ENCODE peak calls at places on chromosome 12, in six cellular contexts. One of them, this sample, is unnamed.

GRCh38 chr12:46557539-46558373 is 185.2 kb upstream of the SLC38A2 start:
- DNase-seq in A549: no peak
- DNase-seq in dorsolateral prefrontal cortex: no peak
- DNase-seq in AG09309: peak
- DNase-seq in GM10248: no peak
- DNase-seq in psoas muscle: no peak
- DNase-seq in this sample: no peak

GRCh38 chr12:75635606-75636444 is 124.4 kb upstream of the KRR1 start:
- DNase-seq in A549: peak
- DNase-seq in psoas muscle: no peak
- DNase-seq in dorsolateral prefrontal cortex: no peak
- DNase-seq in GM10248: peak
- DNase-seq in AG09309: peak
- DNase-seq in this sample: no peak

GRCh38 chr12:113203852-113204760 is 17.2 kb upstream of the TPCN1 start:
- DNase-seq in dorsolateral prefrontal cortex: no peak
- DNase-seq in GM10248: no peak
- DNase-seq in AG09309: no peak
- DNase-seq in psoas muscle: no peak
- DNase-seq in A549: no peak
- DNase-seq in this sample: no peak

GRCh38 chr12:132329036-132329738 is at the start of gene GALNT9:
- DNase-seq in dorsolateral prefrontal cortex: no peak
- DNase-seq in psoas muscle: no peak
- DNase-seq in GM10248: no peak
- DNase-seq in A549: no peak
- DNase-seq in AG09309: no peak
- DNase-seq in this sample: peak

GRCh38 chr12:67807808-67808207 is 159.3 kb downstream of the DYRK2 start:
- DNase-seq in A549: no peak
- DNase-seq in GM10248: no peak
- DNase-seq in psoas muscle: no peak
- DNase-seq in AG09309: no peak
- DNase-seq in dorsolateral prefrontal cortex: no peak
- DNase-seq in this sample: no peak

GRCh38 chr12:105538880-105539279 is 208.4 kb downstream of the C12orf75 start:
- DNase-seq in psoas muscle: no peak
- DNase-seq in GM10248: no peak
- DNase-seq in AG09309: no peak
- DNase-seq in A549: no peak
- DNase-seq in dorsolateral prefrontal cortex: no peak
- DNase-seq in this sample: no peak

GRCh38 chr12:109053382-109054123 is 1.2 kb downstream of the USP30 start:
- DNase-seq in psoas muscle: no peak
- DNase-seq in A549: no peak
- DNase-seq in GM10248: peak
- DNase-seq in dorsolateral prefrontal cortex: no peak
- DNase-seq in AG09309: no peak
- DNase-seq in this sample: no peak

GRCh38 chr12:94041833-94042232 is 106.5 kb upstream of the PLXNC1 start:
- DNase-seq in A549: no peak
- DNase-seq in dorsolateral prefrontal cortex: no peak
- DNase-seq in AG09309: no peak
- DNase-seq in psoas muscle: no peak
- DNase-seq in GM10248: no peak
- DNase-seq in this sample: no peak

GRCh38 chr12:110109037-110109836 is 14.9 kb upstream of the IFT81 start:
- DNase-seq in A549: peak
- DNase-seq in dorsolateral prefrontal cortex: no peak
- DNase-seq in GM10248: no peak
- DNase-seq in psoas muscle: peak
- DNase-seq in AG09309: peak
- DNase-seq in this sample: no peak

GRCh38 chr12:9649532-9649940 is 20.0 kb upstream of the CLEC2D start:
- DNase-seq in GM10248: no peak
- DNase-seq in AG09309: no peak
- DNase-seq in A549: no peak
- DNase-seq in dorsolateral prefrontal cortex: no peak
- DNase-seq in psoas muscle: no peak
- DNase-seq in this sample: no peak

GRCh38 chr12:119180380-119181040 is 1.8 kb downstream of the HSPB8 start:
- DNase-seq in AG09309: no peak
- DNase-seq in psoas muscle: peak
- DNase-seq in GM10248: no peak
- DNase-seq in dorsolateral prefrontal cortex: no peak
- DNase-seq in A549: peak
- DNase-seq in this sample: no peak

GRCh38 chr12:53115891-53116675 is 12.8 kb downstream of the SOAT2 start:
- DNase-seq in A549: no peak
- DNase-seq in dorsolateral prefrontal cortex: no peak
- DNase-seq in psoas muscle: no peak
- DNase-seq in GM10248: peak
- DNase-seq in AG09309: no peak
- DNase-seq in this sample: no peak

GRCh38 chr12:55927588-55928502 is at the start of gene PYM1:
- DNase-seq in GM10248: peak
- DNase-seq in psoas muscle: peak
- DNase-seq in dorsolateral prefrontal cortex: peak
- DNase-seq in A549: peak
- DNase-seq in AG09309: no peak
- DNase-seq in this sample: peak

GRCh38 chr12:27780612-27781408 is 774 bp upstream of the MANSC4 start:
- DNase-seq in A549: peak
- DNase-seq in psoas muscle: peak
- DNase-seq in GM10248: peak
- DNase-seq in dorsolateral prefrontal cortex: no peak
- DNase-seq in AG09309: no peak
- DNase-seq in this sample: no peak

GRCh38 chr12:127729381-127729780 is 537.6 kb upstream of the TMEM132C start:
- DNase-seq in dorsolateral prefrontal cortex: no peak
- DNase-seq in psoas muscle: no peak
- DNase-seq in GM10248: no peak
- DNase-seq in A549: no peak
- DNase-seq in AG09309: no peak
- DNase-seq in this sample: no peak

GRCh38 chr12:55738113-55739024 is 4.6 kb upstream of the GDF11 start:
- DNase-seq in dorsolateral prefrontal cortex: peak
- DNase-seq in psoas muscle: peak
- DNase-seq in GM10248: peak
- DNase-seq in A549: peak
- DNase-seq in AG09309: no peak
- DNase-seq in this sample: peak

GRCh38 chr12:127515941-127516340 is 751.0 kb upstream of the TMEM132C start:
- DNase-seq in A549: no peak
- DNase-seq in AG09309: no peak
- DNase-seq in psoas muscle: no peak
- DNase-seq in dorsolateral prefrontal cortex: no peak
- DNase-seq in GM10248: no peak
- DNase-seq in this sample: no peak

GRCh38 chr12:42958271-42958674 is 368.7 kb upstream of the PRICKLE1 start:
- DNase-seq in A549: no peak
- DNase-seq in dorsolateral prefrontal cortex: no peak
- DNase-seq in psoas muscle: no peak
- DNase-seq in GM10248: no peak
- DNase-seq in AG09309: no peak
- DNase-seq in this sample: no peak

GRCh38 chr12:111268738-111269572 is 99.9 kb downstream of the PHETA1 start:
- DNase-seq in psoas muscle: no peak
- DNase-seq in dorsolateral prefrontal cortex: no peak
- DNase-seq in A549: no peak
- DNase-seq in GM10248: peak
- DNase-seq in AG09309: no peak
- DNase-seq in this sample: peak

GRCh38 chr12:10362828-10363664 is 26.8 kb downstream of the KLRK1 start:
- DNase-seq in AG09309: no peak
- DNase-seq in GM10248: no peak
- DNase-seq in A549: no peak
- DNase-seq in dorsolateral prefrontal cortex: no peak
- DNase-seq in psoas muscle: no peak
- DNase-seq in this sample: no peak

GRCh38 chr12:121253638-121254335 is 42.7 kb downstream of the CAMKK2 start:
- DNase-seq in AG09309: no peak
- DNase-seq in dorsolateral prefrontal cortex: no peak
- DNase-seq in A549: no peak
- DNase-seq in psoas muscle: no peak
- DNase-seq in GM10248: no peak
- DNase-seq in this sample: no peak

GRCh38 chr12:96862326-96862725 is 44.7 kb upstream of the NEDD1 start:
- DNase-seq in psoas muscle: no peak
- DNase-seq in dorsolateral prefrontal cortex: no peak
- DNase-seq in A549: no peak
- DNase-seq in AG09309: no peak
- DNase-seq in GM10248: no peak
- DNase-seq in this sample: no peak

GRCh38 chr12:105393586-105393985 is 63.1 kb downstream of the C12orf75 start:
- DNase-seq in AG09309: no peak
- DNase-seq in GM10248: no peak
- DNase-seq in dorsolateral prefrontal cortex: no peak
- DNase-seq in psoas muscle: no peak
- DNase-seq in A549: no peak
- DNase-seq in this sample: no peak

GRCh38 chr12:2273288-2273687 is 220.5 kb downstream of the CACNA1C start:
- DNase-seq in GM10248: no peak
- DNase-seq in dorsolateral prefrontal cortex: no peak
- DNase-seq in psoas muscle: peak
- DNase-seq in A549: no peak
- DNase-seq in AG09309: no peak
- DNase-seq in this sample: no peak

GRCh38 chr12:1927751-1928351 is 9.4 kb upstream of the CACNA2D4 start:
- DNase-seq in AG09309: no peak
- DNase-seq in GM10248: no peak
- DNase-seq in psoas muscle: no peak
- DNase-seq in A549: no peak
- DNase-seq in dorsolateral prefrontal cortex: peak
- DNase-seq in this sample: no peak

GRCh38 chr12:130196827-130197226 is 34.6 kb downstream of the FZD10 start:
- DNase-seq in AG09309: no peak
- DNase-seq in dorsolateral prefrontal cortex: no peak
- DNase-seq in A549: no peak
- DNase-seq in GM10248: no peak
- DNase-seq in psoas muscle: no peak
- DNase-seq in this sample: no peak

GRCh38 chr12:114682920-114683708 is 861 bp downstream of the TBX3 start:
- DNase-seq in psoas muscle: peak
- DNase-seq in A549: peak
- DNase-seq in dorsolateral prefrontal cortex: no peak
- DNase-seq in AG09309: no peak
- DNase-seq in GM10248: no peak
- DNase-seq in this sample: no peak
- TF ChIP-seq CTCF in psoas muscle: peak
- TF ChIP-seq CTCF in A549: no peak
- TF ChIP-seq CTCF in dorsolateral prefrontal cortex: no peak
- TF ChIP-seq CTCF in AG09309: no peak
- TF ChIP-seq CTCF in GM10248: no peak
- TF ChIP-seq CTCF in this sample: no peak

DNA sequence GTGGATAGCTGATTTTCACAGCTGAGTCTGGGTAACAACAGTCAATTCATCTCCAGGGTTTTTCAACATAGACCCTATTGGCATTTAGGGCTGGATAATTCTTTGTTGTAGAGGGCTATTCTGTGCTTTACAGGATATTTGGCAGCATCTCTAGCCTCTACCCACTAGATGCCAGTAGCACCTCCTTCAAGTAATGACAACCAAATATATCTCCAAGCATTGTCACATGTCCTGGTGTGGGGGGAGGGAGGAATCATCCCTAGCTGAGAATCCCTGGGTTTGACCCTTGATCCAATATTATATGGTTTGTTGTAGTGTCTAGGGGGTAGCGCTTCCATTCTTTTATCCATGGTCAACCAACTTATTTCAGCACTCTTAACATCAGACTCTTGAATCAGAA is 157.2 kb downstream of the ANO4 start:
- DNase-seq in psoas muscle: no peak
- DNase-seq in A549: no peak
- DNase-seq in AG09309: no peak
- DNase-seq in dorsolateral prefrontal cortex: no peak
- DNase-seq in GM10248: no peak
- DNase-seq in this sample: no peak
- TF ChIP-seq CTCF in psoas muscle: no peak
- TF ChIP-seq CTCF in A549: no peak
- TF ChIP-seq CTCF in AG09309: peak
- TF ChIP-seq CTCF in dorsolateral prefrontal cortex: no peak
- TF ChIP-seq CTCF in GM10248: no peak
- TF ChIP-seq CTCF in this sample: no peak

GRCh38 chr12:54217774-54218221 is 29.0 kb upstream of the SMUG1 start:
- DNase-seq in AG09309: no peak
- DNase-seq in dorsolateral prefrontal cortex: peak
- DNase-seq in GM10248: no peak
- DNase-seq in psoas muscle: no peak
- DNase-seq in A549: no peak
- DNase-seq in this sample: peak
- TF ChIP-seq CTCF in AG09309: no peak
- TF ChIP-seq CTCF in dorsolateral prefrontal cortex: no peak
- TF ChIP-seq CTCF in GM10248: no peak
- TF ChIP-seq CTCF in psoas muscle: no peak
- TF ChIP-seq CTCF in A549: no peak
- TF ChIP-seq CTCF in this sample: no peak

GRCh38 chr12:22103418-22103817 is 57.4 kb downstream of the CMAS start:
- DNase-seq in AG09309: no peak
- DNase-seq in dorsolateral prefrontal cortex: no peak
- DNase-seq in psoas muscle: no peak
- DNase-seq in A549: no peak
- DNase-seq in GM10248: no peak
- DNase-seq in this sample: no peak

GRCh38 chr12:22101749-22102243 is 55.8 kb downstream of the CMAS start:
- DNase-seq in psoas muscle: peak
- DNase-seq in AG09309: peak
- DNase-seq in A549: no peak
- DNase-seq in GM10248: no peak
- DNase-seq in dorsolateral prefrontal cortex: peak
- DNase-seq in this sample: no peak

GRCh38 chr12:22105542-22105941 is 59.5 kb downstream of the CMAS start:
- DNase-seq in A549: no peak
- DNase-seq in AG09309: no peak
- DNase-seq in dorsolateral prefrontal cortex: no peak
- DNase-seq in GM10248: no peak
- DNase-seq in psoas muscle: no peak
- DNase-seq in this sample: no peak

DNA sequence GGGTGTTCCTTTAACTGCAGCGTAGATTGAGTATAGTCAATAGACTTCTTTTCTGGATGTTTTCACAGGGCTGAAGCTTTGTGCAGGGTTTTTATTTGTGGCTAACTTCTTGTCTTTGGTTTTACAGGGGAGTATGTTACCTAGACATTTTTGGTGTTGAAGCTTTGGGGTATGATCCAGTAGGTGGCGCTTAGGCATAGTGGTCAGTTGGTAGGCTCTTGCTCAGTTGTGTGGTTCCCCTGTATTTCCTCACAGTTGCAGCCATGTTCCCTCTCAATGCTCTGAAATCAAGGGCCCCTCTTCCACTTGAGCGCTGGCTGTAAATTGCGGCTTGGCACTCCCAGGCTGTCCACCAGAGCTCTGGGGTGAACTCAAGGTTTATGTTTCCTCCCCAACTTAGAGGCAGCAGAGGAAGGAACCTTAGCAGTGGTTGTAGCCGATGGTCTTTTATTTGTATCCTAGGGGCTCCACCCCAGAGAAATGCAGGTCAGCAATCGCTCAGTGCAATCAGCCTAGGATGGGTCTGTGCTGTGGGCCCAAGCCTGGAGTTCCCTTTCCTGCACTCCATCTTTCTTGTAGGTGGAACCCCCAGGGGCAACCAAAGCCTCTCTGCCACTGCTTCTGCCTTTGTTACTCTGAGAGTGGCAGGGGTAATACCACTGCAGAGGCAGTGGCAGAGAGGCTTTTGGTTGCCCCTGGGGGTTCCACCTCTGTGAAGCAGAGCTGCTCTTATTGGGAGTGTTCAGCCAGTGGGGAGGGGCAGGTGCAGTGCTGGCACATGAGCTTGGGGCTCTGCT is 55.1 kb downstream of the CMAS start:
- DNase-seq in AG09309: peak
- DNase-seq in psoas muscle: no peak
- DNase-seq in GM10248: peak
- DNase-seq in dorsolateral prefrontal cortex: no peak
- DNase-seq in A549: peak
- DNase-seq in this sample: peak
- TF ChIP-seq CTCF in AG09309: peak
- TF ChIP-seq CTCF in psoas muscle: peak
- TF ChIP-seq CTCF in GM10248: peak
- TF ChIP-seq CTCF in dorsolateral prefrontal cortex: peak
- TF ChIP-seq CTCF in A549: peak
- TF ChIP-seq CTCF in this sample: peak